ENCODE peak calls at places on chromosomes 16 and 17, in seven cellular contexts. T is sigmoid colon, U is IMR-90, M is ovary, L is NB4, F is esophagus muscularis mucosa, O is gastrocnemius medialis. J is an unnamed sample.

GRCh38 chr17:66915204-66915611 is 49.3 kb upstream of the CACNG4 start:
- DNase-seq in T (no peak), U (no peak), M (no peak), L (peak), F (no peak), O (no peak), J (no peak)

GRCh38 chr17:65495255-65496060 is 66.0 kb downstream of the AXIN2 start:
- DNase-seq in T (no peak), U (no peak), M (no peak), L (no peak), F (no peak), O (no peak), J (no peak)

GRCh38 chr17:48241131-48241591 is 133.6 kb downstream of the SNX11 start:
- DNase-seq in T (peak), U (peak), M (no peak), L (peak), F (no peak), O (no peak), J (peak)

GRCh38 chr16:81061307-81061640 is 15.8 kb downstream of the C16orf46 start:
- DNase-seq in T (no peak), U (no peak), M (no peak), L (no peak), F (no peak), O (no peak), J (no peak)

GRCh38 chr17:71055128-71055527 is 885.8 kb downstream of the KCNJ2 start:
- DNase-seq in T (no peak), U (peak), M (no peak), L (no peak), F (no peak), O (no peak), J (no peak)

GRCh38 chr16:75099075-75099667 is 17.4 kb downstream of the LDHD start:
- DNase-seq in T (no peak), U (no peak), M (no peak), L (no peak), F (no peak), O (no peak), J (no peak)

GRCh38 chr17:40331743-40332641 is 23.0 kb downstream of the RARA start:
- DNase-seq in T (peak), U (no peak), M (peak), L (no peak), F (no peak), O (peak), J (peak)

GRCh38 chr16:3641801-3642396 is 12.6 kb upstream of the DNASE1 start:
- DNase-seq in T (peak), U (no peak), M (no peak), L (no peak), F (no peak), O (no peak), J (no peak)

DNA sequence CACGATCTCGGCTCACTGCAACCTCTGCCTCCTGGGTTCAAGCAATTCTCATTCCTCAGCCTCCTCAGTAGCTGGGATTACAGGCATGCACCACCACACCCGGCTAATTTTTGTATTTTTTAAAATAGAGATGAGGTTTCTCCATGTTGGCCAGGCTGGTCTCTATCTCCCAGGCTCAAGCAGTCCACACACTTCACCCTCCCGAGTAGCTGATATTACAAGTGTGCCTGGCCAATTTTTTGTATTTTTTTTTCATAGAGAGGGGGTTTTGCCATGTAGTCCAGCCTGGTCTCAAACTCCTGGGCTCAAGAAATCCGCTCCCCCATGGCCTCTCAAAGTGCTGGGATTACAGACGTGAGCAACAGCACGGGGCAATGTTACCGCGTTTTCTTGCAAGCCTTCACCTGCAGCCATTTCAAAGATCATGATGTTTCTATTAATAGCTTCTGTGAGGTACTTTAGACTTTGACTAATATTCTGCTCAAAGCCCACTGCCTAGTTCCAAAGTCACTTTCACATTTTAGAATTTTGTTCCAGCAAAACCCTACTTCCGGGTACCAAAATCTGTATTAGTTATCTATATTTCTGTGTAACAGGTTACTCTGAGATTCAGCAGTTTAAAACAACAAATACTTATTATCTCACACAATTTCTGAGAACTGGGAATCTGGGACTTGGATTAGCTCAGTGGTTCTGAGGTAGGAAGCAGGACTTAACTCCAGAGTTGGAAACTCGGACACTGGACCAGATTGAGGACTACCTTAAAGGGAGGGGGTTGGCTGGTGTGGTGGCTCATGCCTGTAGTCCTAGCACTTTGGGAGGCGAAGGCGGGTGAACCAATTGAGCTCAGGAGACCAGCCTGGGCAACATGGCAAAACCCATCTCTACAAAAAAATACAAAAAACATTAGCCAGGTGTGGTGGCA is 12.0 kb upstream of the MED13 start:
- DNase-seq in T (no peak), U (no peak), M (no peak), L (no peak), F (peak), O (no peak), J (no peak)
- TF ChIP-seq POLR2A in T (no peak), U (no peak), M (no peak), L (no peak), F (no peak), O (no peak), J (no peak)

GRCh38 chr16:968620-969019 is 2.2 kb downstream of the LMF1 start:
- DNase-seq in T (no peak), U (no peak), M (no peak), L (no peak), F (no peak), O (no peak), J (no peak)
- TF ChIP-seq CTCF in T (no peak), U (no peak), M (no peak), L (no peak), F (no peak), O (no peak), J (no peak)

DNA sequence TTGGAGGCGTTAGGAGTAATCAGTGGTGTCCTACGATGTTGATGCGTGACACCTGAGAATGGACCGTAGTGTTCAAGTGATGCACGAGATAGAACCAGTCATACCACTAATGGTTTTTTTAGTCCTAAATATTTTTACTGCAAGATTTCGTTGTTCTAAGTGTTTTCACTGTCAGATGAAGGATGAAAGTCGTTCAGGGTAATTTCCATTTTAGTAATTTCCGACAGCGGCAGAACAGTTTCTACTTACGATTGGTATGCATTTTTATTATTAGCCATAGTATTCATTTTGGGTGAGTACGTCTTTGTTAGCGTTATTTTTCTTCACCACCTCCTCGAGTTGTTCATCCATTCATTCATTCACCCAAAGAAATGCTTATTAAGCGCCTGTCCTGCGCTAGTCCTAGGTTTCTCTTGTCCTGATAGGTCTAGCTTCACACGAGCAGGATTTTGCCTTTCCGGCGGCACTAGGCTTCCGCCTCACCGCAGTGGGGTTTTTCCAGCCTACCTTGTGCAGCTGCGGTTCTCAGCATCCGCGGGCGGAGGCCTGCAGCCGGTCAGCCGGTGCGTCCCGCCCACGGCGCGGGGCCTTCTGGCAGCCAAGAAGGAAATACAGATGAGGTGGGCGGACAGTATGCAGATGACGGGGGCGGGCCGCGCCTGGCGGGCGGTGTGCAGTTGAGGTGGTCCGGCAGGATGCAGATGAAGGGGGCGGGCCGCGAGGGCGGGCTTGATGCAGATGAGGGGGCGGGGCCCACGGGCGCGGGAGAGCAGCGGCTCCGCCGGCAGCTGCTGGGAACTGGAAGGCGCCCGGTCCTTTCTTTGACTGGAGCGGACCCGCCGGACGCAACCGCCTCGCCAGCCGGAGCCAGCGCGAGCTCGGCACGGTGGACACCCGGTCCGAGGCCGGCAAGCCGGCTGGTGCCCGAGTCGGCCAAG is 146.4 kb downstream of the SPECC1 start:
- DNase-seq in T (peak), U (peak), M (peak), L (peak), F (peak), O (peak), J (peak)
- TF ChIP-seq POLR2A in T (no peak), U (peak), M (peak), L (no peak), F (no peak), O (no peak), J (no peak)

GRCh38 chr17:55302407-55302787 is 37.6 kb downstream of the HLF start:
- DNase-seq in T (no peak), U (no peak), M (no peak), L (no peak), F (no peak), O (no peak), J (no peak)

GRCh38 chr17:55303008-55303493 is 38.3 kb downstream of the HLF start:
- DNase-seq in T (no peak), U (no peak), M (no peak), L (no peak), F (no peak), O (no peak), J (no peak)

GRCh38 chr17:55304171-55304859 is 39.6 kb downstream of the HLF start:
- DNase-seq in T (no peak), U (no peak), M (no peak), L (no peak), F (no peak), O (no peak), J (no peak)

GRCh38 chr17:55305321-55306087 is 40.7 kb downstream of the HLF start:
- DNase-seq in T (no peak), U (no peak), M (no peak), L (no peak), F (no peak), O (no peak), J (no peak)

DNA sequence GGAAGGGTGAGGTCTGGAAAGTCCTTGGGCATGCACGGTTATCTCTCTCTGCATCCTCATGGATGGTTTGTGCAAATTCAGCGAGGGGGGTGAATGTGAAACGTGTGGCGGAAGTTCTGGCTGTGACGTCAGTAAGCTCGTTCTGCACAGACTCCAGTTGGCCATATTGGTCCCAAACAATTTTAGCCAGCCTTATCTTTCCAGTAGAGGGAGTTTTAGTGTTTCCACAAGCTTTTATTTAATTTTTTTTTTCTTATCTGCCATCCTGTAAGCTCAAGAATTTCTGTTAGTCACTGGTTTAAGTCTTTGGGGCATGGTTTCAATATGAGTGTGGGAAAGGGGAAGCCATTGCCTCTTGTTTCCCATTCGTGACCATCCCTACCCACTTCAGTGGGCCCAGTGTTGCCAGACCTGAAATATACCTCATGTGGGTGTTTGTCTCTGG is 39.0 kb downstream of the HLF start:
- DNase-seq in T (no peak), U (peak), M (no peak), L (no peak), F (no peak), O (no peak), J (no peak)
- TF ChIP-seq CTCF in T (no peak), U (peak), M (no peak), L (no peak), F (no peak), O (no peak), J (no peak)

J was measured in heart left ventricle.